ENCODE peak calls at places on chromosomes 11 and 22, in four cellular contexts. One of them, this sample, is unnamed.

GRCh38 chr22:29820941-29821789 is 16.9 kb downstream of the ASCC2 start:
- DNase-seq in brain microvascular endothelial cell: peak; percentile 100
- DNase-seq in OCI-LY7: no peak
- DNase-seq in AG04450: peak; percentile 77
- DNase-seq in this sample: peak; percentile 98

GRCh38 chr22:38927033-38927789 is 30.2 kb upstream of the APOBEC3A start:
- DNase-seq in brain microvascular endothelial cell: peak; percentile 36
- DNase-seq in OCI-LY7: no peak
- DNase-seq in AG04450: no peak
- DNase-seq in this sample: peak; percentile 56

GRCh38 chr11:86143429-86144030 is 74.6 kb upstream of the PICALM start:
- DNase-seq in brain microvascular endothelial cell: no peak
- DNase-seq in OCI-LY7: no peak
- DNase-seq in AG04450: no peak
- DNase-seq in this sample: no peak

GRCh38 chr22:24498826-24499225 is 3.7 kb downstream of the UPB1 start:
- DNase-seq in brain microvascular endothelial cell: no peak
- DNase-seq in OCI-LY7: no peak
- DNase-seq in AG04450: no peak
- DNase-seq in this sample: no peak

GRCh38 chr11:304915-305833 is 2.4 kb upstream of the IFITM2 start:
- DNase-seq in brain microvascular endothelial cell: peak; percentile 59
- DNase-seq in OCI-LY7: peak; percentile 80
- DNase-seq in AG04450: peak; percentile 72
- DNase-seq in this sample: peak; percentile 90

GRCh38 chr11:5174934-5175333 is 20.4 kb upstream of the OR52A1 start:
- DNase-seq in brain microvascular endothelial cell: no peak
- DNase-seq in OCI-LY7: no peak
- DNase-seq in AG04450: no peak
- DNase-seq in this sample: no peak

GRCh38 chr11:335779-336665 is 15.4 kb upstream of the IFITM3 start:
- DNase-seq in brain microvascular endothelial cell: no peak
- DNase-seq in OCI-LY7: peak; percentile 43
- DNase-seq in AG04450: no peak
- DNase-seq in this sample: peak; percentile 77

GRCh38 chr22:30116362-30117117 is 36.3 kb downstream of the HORMAD2 start:
- DNase-seq in brain microvascular endothelial cell: peak; percentile 47
- DNase-seq in OCI-LY7: no peak
- DNase-seq in AG04450: peak; percentile 11
- DNase-seq in this sample: peak; percentile 67

GRCh38 chr11:59776210-59777066 is 21.3 kb downstream of the STX3 start:
- DNase-seq in brain microvascular endothelial cell: peak; percentile 61
- DNase-seq in OCI-LY7: no peak
- DNase-seq in AG04450: peak; percentile 36
- DNase-seq in this sample: peak; percentile 79

GRCh38 chr22:39380331-39380730 is 19.2 kb upstream of the TAB1 start:
- DNase-seq in brain microvascular endothelial cell: no peak
- DNase-seq in OCI-LY7: no peak
- DNase-seq in AG04450: no peak
- DNase-seq in this sample: no peak

GRCh38 chr11:33376331-33377099 is 119.3 kb downstream of the HIPK3 start:
- DNase-seq in brain microvascular endothelial cell: no peak
- DNase-seq in OCI-LY7: peak; percentile 76
- DNase-seq in AG04450: no peak
- DNase-seq in this sample: no peak

GRCh38 chr11:21426931-21427330 is 757.5 kb downstream of the NELL1 start:
- DNase-seq in brain microvascular endothelial cell: no peak
- DNase-seq in OCI-LY7: no peak
- DNase-seq in AG04450: no peak
- DNase-seq in this sample: no peak

GRCh38 chr22:28051787-28052356 is 132.8 kb upstream of the PITPNB start:
- DNase-seq in brain microvascular endothelial cell: peak; percentile 59
- DNase-seq in OCI-LY7: peak; percentile 29
- DNase-seq in AG04450: no peak
- DNase-seq in this sample: peak; percentile 75

GRCh38 chr22:49951678-49951985 is 8.9 kb upstream of the PIM3 start:
- DNase-seq in brain microvascular endothelial cell: no peak
- DNase-seq in OCI-LY7: no peak
- DNase-seq in AG04450: no peak
- DNase-seq in this sample: no peak

GRCh38 chr11:66871521-66871901 is 14.6 kb downstream of the LRFN4 start:
- DNase-seq in brain microvascular endothelial cell: no peak
- DNase-seq in OCI-LY7: no peak
- DNase-seq in AG04450: no peak
- DNase-seq in this sample: no peak

GRCh38 chr11:66877585-66877984 is 20.7 kb downstream of the LRFN4 start:
- DNase-seq in brain microvascular endothelial cell: no peak
- DNase-seq in OCI-LY7: no peak
- DNase-seq in AG04450: no peak
- DNase-seq in this sample: peak; percentile 78

GRCh38 chr11:66874232-66874631 is 17.4 kb downstream of the LRFN4 start:
- DNase-seq in brain microvascular endothelial cell: no peak
- DNase-seq in OCI-LY7: no peak
- DNase-seq in AG04450: no peak
- DNase-seq in this sample: no peak

GRCh38 chr11:66878554-66878953 is 21.7 kb downstream of the LRFN4 start:
- DNase-seq in brain microvascular endothelial cell: no peak
- DNase-seq in OCI-LY7: no peak
- DNase-seq in AG04450: no peak
- DNase-seq in this sample: no peak

DNA sequence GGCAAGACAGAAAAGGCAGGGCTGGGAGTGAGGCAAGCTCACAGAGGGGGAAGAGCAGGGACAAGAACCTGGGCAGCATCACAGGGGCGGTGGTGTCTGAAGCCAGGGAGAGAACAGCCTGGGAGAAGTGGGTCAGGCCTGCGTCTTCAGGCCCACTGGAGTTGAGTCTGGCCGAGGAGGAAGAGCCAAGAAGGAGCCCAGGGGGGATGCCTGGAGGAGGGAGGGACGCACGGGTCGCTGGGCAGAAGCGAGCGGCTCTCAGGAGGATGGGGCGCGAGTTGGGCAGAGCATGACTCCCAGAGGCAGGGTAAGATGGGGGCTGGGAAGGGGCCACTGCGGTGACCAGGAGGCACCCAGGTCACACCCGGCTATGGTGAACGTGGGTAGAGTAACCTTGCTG is 18.5 kb downstream of the LRFN4 start:
- DNase-seq in brain microvascular endothelial cell: no peak
- DNase-seq in OCI-LY7: no peak
- DNase-seq in AG04450: no peak
- DNase-seq in this sample: no peak
- H3K4me3 ChIP-seq in brain microvascular endothelial cell: no peak overlapping the region
- H3K4me3 ChIP-seq in OCI-LY7: no peak overlapping the region
- H3K4me3 ChIP-seq in AG04450: no peak overlapping the region
- H3K4me3 ChIP-seq in this sample: no peak overlapping the region

GRCh38 chr11:65780770-65781151 is at the start of gene AP5B1:
- DNase-seq in brain microvascular endothelial cell: no peak
- DNase-seq in OCI-LY7: peak; percentile 75
- DNase-seq in AG04450: no peak
- DNase-seq in this sample: peak; percentile 38

GRCh38 chr11:65779919-65780769 is 632 bp downstream of the AP5B1 start:
- DNase-seq in brain microvascular endothelial cell: peak; percentile 65
- DNase-seq in OCI-LY7: peak; percentile 88
- DNase-seq in AG04450: peak; percentile 11
- DNase-seq in this sample: peak; percentile 83

GRCh38 chr11:65781962-65782815 is 1.4 kb upstream of the AP5B1 start:
- DNase-seq in brain microvascular endothelial cell: no peak
- DNase-seq in OCI-LY7: no peak
- DNase-seq in AG04450: no peak
- DNase-seq in this sample: no peak

GRCh38 chr11:65782816-65783228 is 2.0 kb upstream of the AP5B1 start:
- DNase-seq in brain microvascular endothelial cell: no peak
- DNase-seq in OCI-LY7: no peak
- DNase-seq in AG04450: no peak
- DNase-seq in this sample: no peak

GRCh38 chr11:65781152-65781961 is 581 bp upstream of the AP5B1 start:
- DNase-seq in brain microvascular endothelial cell: no peak
- DNase-seq in OCI-LY7: no peak
- DNase-seq in AG04450: no peak
- DNase-seq in this sample: no peak
- TF ChIP-seq CTCF in brain microvascular endothelial cell: no peak
- TF ChIP-seq CTCF in OCI-LY7: peak; percentile 43
- TF ChIP-seq CTCF in AG04450: no peak
- TF ChIP-seq CTCF in this sample: no peak

GRCh38 chr11:111512296-111513239 is at the start of gene BTG4:
- DNase-seq in brain microvascular endothelial cell: no peak
- DNase-seq in OCI-LY7: no peak
- DNase-seq in AG04450: no peak
- DNase-seq in this sample: no peak

GRCh38 chr11:111510311-111510710 is 1.9 kb downstream of the BTG4 start:
- DNase-seq in brain microvascular endothelial cell: no peak
- DNase-seq in OCI-LY7: no peak
- DNase-seq in AG04450: no peak
- DNase-seq in this sample: no peak

GRCh38 chr11:111514216-111515031 is at the start of gene HOATZ:
- DNase-seq in brain microvascular endothelial cell: no peak
- DNase-seq in OCI-LY7: no peak
- DNase-seq in AG04450: no peak
- DNase-seq in this sample: no peak

GRCh38 chr11:111515591-111515990 is 1.0 kb downstream of the HOATZ start:
- DNase-seq in brain microvascular endothelial cell: no peak
- DNase-seq in OCI-LY7: no peak
- DNase-seq in AG04450: no peak
- DNase-seq in this sample: no peak

DNA sequence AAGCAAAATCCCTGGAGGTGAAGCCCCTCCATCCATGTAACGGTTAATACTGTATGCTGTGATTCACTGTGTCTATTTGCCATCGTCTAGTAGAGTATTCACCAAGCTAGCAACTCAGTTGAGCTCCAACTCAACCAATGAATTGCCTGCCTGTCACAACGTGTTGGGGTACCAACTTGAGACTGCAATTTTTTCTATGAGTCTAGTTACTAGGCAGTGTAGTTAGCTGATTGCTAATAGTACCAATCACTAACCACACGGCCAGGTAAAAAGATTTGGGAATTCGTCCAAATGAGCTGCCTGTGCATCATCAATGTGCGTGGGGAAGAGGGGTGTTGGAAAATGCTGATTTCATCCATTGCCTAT is 1.0 kb upstream of the BTG4 start:
- DNase-seq in brain microvascular endothelial cell: no peak
- DNase-seq in OCI-LY7: no peak
- DNase-seq in AG04450: no peak
- DNase-seq in this sample: no peak
- H3K4me3 ChIP-seq in brain microvascular endothelial cell: peak overlapping the region; percentile 57
- H3K4me3 ChIP-seq in OCI-LY7: no peak overlapping the region
- H3K4me3 ChIP-seq in AG04450: no peak overlapping the region
- H3K4me3 ChIP-seq in this sample: peak overlapping the region; percentile 55

GRCh38 chr22:36143066-36143815 is 17.3 kb downstream of the APOL3 start:
- DNase-seq in brain microvascular endothelial cell: no peak
- DNase-seq in OCI-LY7: no peak
- DNase-seq in AG04450: no peak
- DNase-seq in this sample: no peak
- TF ChIP-seq CTCF in brain microvascular endothelial cell: no peak
- TF ChIP-seq CTCF in OCI-LY7: no peak
- TF ChIP-seq CTCF in AG04450: no peak
- TF ChIP-seq CTCF in this sample: no peak

This sample was measured in choroid plexus epithelial cell.